ENCODE peak calls at places on chromosome 6, in ten cellular contexts. One of them, this sample, is unnamed.

GRCh38 chr6:111239455-111239854 is 152.2 kb downstream of the SLC16A10 start:
- DNase-seq in fibroblast of lung: no peak
- DNase-seq in HCT116: no peak
- DNase-seq in lower leg skin: no peak
- DNase-seq in transverse colon: no peak
- DNase-seq in astrocyte: no peak
- DNase-seq in sigmoid colon: no peak
- DNase-seq in heart left ventricle: no peak
- DNase-seq in mucosa of descending colon: no peak
- DNase-seq in cardiac muscle cell: no peak
- DNase-seq in this sample: no peak

GRCh38 chr6:76694779-76695178 is 622.3 kb upstream of the IMPG1 start:
- DNase-seq in fibroblast of lung: no peak
- DNase-seq in HCT116: no peak
- DNase-seq in lower leg skin: no peak
- DNase-seq in transverse colon: no peak
- DNase-seq in astrocyte: no peak
- DNase-seq in sigmoid colon: no peak
- DNase-seq in heart left ventricle: no peak
- DNase-seq in mucosa of descending colon: no peak
- DNase-seq in cardiac muscle cell: peak
- DNase-seq in this sample: no peak

GRCh38 chr6:17971128-17972073 is 16.0 kb downstream of the KIF13A start:
- DNase-seq in fibroblast of lung: peak
- DNase-seq in HCT116: peak
- DNase-seq in lower leg skin: no peak
- DNase-seq in transverse colon: no peak
- DNase-seq in astrocyte: peak
- DNase-seq in sigmoid colon: no peak
- DNase-seq in heart left ventricle: no peak
- DNase-seq in mucosa of descending colon: no peak
- DNase-seq in cardiac muscle cell: no peak
- DNase-seq in this sample: no peak

GRCh38 chr6:109239192-109239917 is 142.9 kb downstream of the CD164 start:
- DNase-seq in fibroblast of lung: no peak
- DNase-seq in HCT116: no peak
- DNase-seq in lower leg skin: no peak
- DNase-seq in transverse colon: no peak
- DNase-seq in astrocyte: no peak
- DNase-seq in sigmoid colon: no peak
- DNase-seq in heart left ventricle: no peak
- DNase-seq in mucosa of descending colon: no peak
- DNase-seq in cardiac muscle cell: no peak
- DNase-seq in this sample: no peak

GRCh38 chr6:116034327-116034726 is 26.4 kb downstream of the FRK start:
- DNase-seq in fibroblast of lung: peak
- DNase-seq in HCT116: no peak
- DNase-seq in lower leg skin: no peak
- DNase-seq in transverse colon: no peak
- DNase-seq in astrocyte: peak
- DNase-seq in sigmoid colon: no peak
- DNase-seq in heart left ventricle: no peak
- DNase-seq in mucosa of descending colon: no peak
- DNase-seq in cardiac muscle cell: no peak
- DNase-seq in this sample: peak

GRCh38 chr6:45163952-45164766 is 164.0 kb upstream of the RUNX2 start:
- DNase-seq in fibroblast of lung: peak
- DNase-seq in HCT116: peak
- DNase-seq in lower leg skin: no peak
- DNase-seq in transverse colon: no peak
- DNase-seq in astrocyte: peak
- DNase-seq in sigmoid colon: no peak
- DNase-seq in heart left ventricle: no peak
- DNase-seq in mucosa of descending colon: no peak
- DNase-seq in cardiac muscle cell: no peak
- DNase-seq in this sample: no peak

GRCh38 chr6:48472535-48472934 is 361.5 kb upstream of the PTCHD4 start:
- DNase-seq in fibroblast of lung: no peak
- DNase-seq in HCT116: no peak
- DNase-seq in lower leg skin: no peak
- DNase-seq in transverse colon: no peak
- DNase-seq in astrocyte: no peak
- DNase-seq in sigmoid colon: no peak
- DNase-seq in heart left ventricle: no peak
- DNase-seq in mucosa of descending colon: no peak
- DNase-seq in cardiac muscle cell: no peak
- DNase-seq in this sample: no peak

GRCh38 chr6:36938536-36938935 is 16.0 kb upstream of the PI16 start:
- DNase-seq in fibroblast of lung: peak
- DNase-seq in HCT116: no peak
- DNase-seq in lower leg skin: no peak
- DNase-seq in transverse colon: no peak
- DNase-seq in astrocyte: peak
- DNase-seq in sigmoid colon: no peak
- DNase-seq in heart left ventricle: no peak
- DNase-seq in mucosa of descending colon: no peak
- DNase-seq in cardiac muscle cell: no peak
- DNase-seq in this sample: peak

GRCh38 chr6:87393026-87393622 is 14.6 kb upstream of the CFAP206 start:
- DNase-seq in fibroblast of lung: peak
- DNase-seq in HCT116: peak
- DNase-seq in lower leg skin: peak
- DNase-seq in transverse colon: no peak
- DNase-seq in astrocyte: peak
- DNase-seq in sigmoid colon: no peak
- DNase-seq in heart left ventricle: peak
- DNase-seq in mucosa of descending colon: no peak
- DNase-seq in cardiac muscle cell: peak
- DNase-seq in this sample: peak

GRCh38 chr6:105305521-105305920 is 97.4 kb downstream of the PREP start:
- DNase-seq in fibroblast of lung: no peak
- DNase-seq in HCT116: no peak
- DNase-seq in lower leg skin: no peak
- DNase-seq in transverse colon: no peak
- DNase-seq in astrocyte: no peak
- DNase-seq in sigmoid colon: no peak
- DNase-seq in heart left ventricle: no peak
- DNase-seq in mucosa of descending colon: no peak
- DNase-seq in cardiac muscle cell: no peak
- DNase-seq in this sample: no peak

GRCh38 chr6:45514454-45514853 is 136.7 kb upstream of the SUPT3H start:
- DNase-seq in fibroblast of lung: peak
- DNase-seq in HCT116: no peak
- DNase-seq in lower leg skin: no peak
- DNase-seq in transverse colon: no peak
- DNase-seq in astrocyte: no peak
- DNase-seq in sigmoid colon: no peak
- DNase-seq in heart left ventricle: no peak
- DNase-seq in mucosa of descending colon: no peak
- DNase-seq in cardiac muscle cell: no peak
- DNase-seq in this sample: no peak

GRCh38 chr6:45658396-45658795 is 280.7 kb upstream of the SUPT3H start:
- DNase-seq in fibroblast of lung: no peak
- DNase-seq in HCT116: no peak
- DNase-seq in lower leg skin: no peak
- DNase-seq in transverse colon: no peak
- DNase-seq in astrocyte: no peak
- DNase-seq in sigmoid colon: no peak
- DNase-seq in heart left ventricle: no peak
- DNase-seq in mucosa of descending colon: no peak
- DNase-seq in cardiac muscle cell: no peak
- DNase-seq in this sample: no peak

GRCh38 chr6:163930012-163930411 is 515.5 kb downstream of the QKI start:
- DNase-seq in fibroblast of lung: no peak
- DNase-seq in HCT116: no peak
- DNase-seq in lower leg skin: no peak
- DNase-seq in transverse colon: no peak
- DNase-seq in astrocyte: no peak
- DNase-seq in sigmoid colon: no peak
- DNase-seq in heart left ventricle: no peak
- DNase-seq in mucosa of descending colon: no peak
- DNase-seq in cardiac muscle cell: no peak
- DNase-seq in this sample: no peak

GRCh38 chr6:127956260-127956888 is 55.5 kb upstream of the THEMIS start:
- DNase-seq in fibroblast of lung: peak
- DNase-seq in HCT116: peak
- DNase-seq in lower leg skin: no peak
- DNase-seq in transverse colon: no peak
- DNase-seq in astrocyte: no peak
- DNase-seq in sigmoid colon: no peak
- DNase-seq in heart left ventricle: no peak
- DNase-seq in mucosa of descending colon: no peak
- DNase-seq in cardiac muscle cell: no peak
- DNase-seq in this sample: no peak

GRCh38 chr6:107731422-107732319 is 92.4 kb downstream of the SCML4 start:
- DNase-seq in fibroblast of lung: no peak
- DNase-seq in HCT116: no peak
- DNase-seq in lower leg skin: no peak
- DNase-seq in transverse colon: peak
- DNase-seq in astrocyte: no peak
- DNase-seq in sigmoid colon: no peak
- DNase-seq in heart left ventricle: no peak
- DNase-seq in mucosa of descending colon: peak
- DNase-seq in cardiac muscle cell: no peak
- DNase-seq in this sample: no peak
- TF ChIP-seq CTCF in fibroblast of lung: no peak
- TF ChIP-seq CTCF in HCT116: no peak
- TF ChIP-seq CTCF in lower leg skin: no peak
- TF ChIP-seq CTCF in transverse colon: no peak
- TF ChIP-seq CTCF in astrocyte: no peak
- TF ChIP-seq CTCF in sigmoid colon: no peak
- TF ChIP-seq CTCF in heart left ventricle: no peak
- TF ChIP-seq CTCF in mucosa of descending colon: no peak
- TF ChIP-seq CTCF in cardiac muscle cell: no peak
- TF ChIP-seq CTCF in this sample: no peak

GRCh38 chr6:49607391-49607982 is 29.2 kb downstream of the RHAG start:
- DNase-seq in fibroblast of lung: no peak
- DNase-seq in HCT116: no peak
- DNase-seq in lower leg skin: no peak
- DNase-seq in transverse colon: no peak
- DNase-seq in astrocyte: no peak
- DNase-seq in sigmoid colon: no peak
- DNase-seq in heart left ventricle: no peak
- DNase-seq in mucosa of descending colon: no peak
- DNase-seq in cardiac muscle cell: no peak
- DNase-seq in this sample: no peak

DNA sequence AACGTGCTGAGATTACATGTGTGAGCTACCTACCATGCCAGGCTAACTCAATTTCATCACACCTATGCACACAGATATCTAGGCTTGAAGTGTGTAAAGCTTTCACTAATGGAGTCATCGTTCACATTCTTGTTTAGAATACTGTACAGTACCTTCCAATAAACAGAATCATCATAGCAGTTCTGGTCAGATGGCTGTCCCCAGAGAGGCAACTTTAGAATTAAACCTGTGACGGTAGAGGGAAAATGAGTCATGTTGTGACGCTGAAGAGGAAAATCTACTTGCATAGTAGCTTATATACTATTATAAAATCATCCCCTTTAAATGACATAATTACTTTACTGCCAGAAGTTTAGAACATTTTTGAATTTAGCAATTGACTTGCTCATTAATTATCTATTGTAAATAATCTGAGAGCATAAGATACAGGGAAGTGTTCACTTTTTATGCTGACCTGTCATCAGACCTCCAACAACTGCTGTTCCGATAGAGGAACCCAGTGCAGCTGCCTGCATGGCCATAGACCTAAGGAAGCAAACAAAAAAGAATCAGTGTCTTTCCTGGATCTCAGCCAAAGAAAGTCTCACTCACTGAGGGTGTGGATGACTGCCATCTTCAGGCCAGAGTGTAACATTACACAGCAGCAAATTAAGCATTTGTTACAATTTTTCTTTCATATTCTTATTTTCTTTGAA is 29.8 kb downstream of the RHAG start:
- DNase-seq in fibroblast of lung: peak
- DNase-seq in HCT116: peak
- DNase-seq in lower leg skin: no peak
- DNase-seq in transverse colon: peak
- DNase-seq in astrocyte: peak
- DNase-seq in sigmoid colon: no peak
- DNase-seq in heart left ventricle: no peak
- DNase-seq in mucosa of descending colon: no peak
- DNase-seq in cardiac muscle cell: peak
- DNase-seq in this sample: peak
- H3K4me3 ChIP-seq in fibroblast of lung: no peak
- H3K4me3 ChIP-seq in HCT116: no peak
- H3K4me3 ChIP-seq in lower leg skin: no peak
- H3K4me3 ChIP-seq in transverse colon: no peak
- H3K4me3 ChIP-seq in astrocyte: no peak
- H3K4me3 ChIP-seq in sigmoid colon: no peak
- H3K4me3 ChIP-seq in heart left ventricle: no peak
- H3K4me3 ChIP-seq in mucosa of descending colon: no peak
- H3K4me3 ChIP-seq in cardiac muscle cell: no peak
- H3K4me3 ChIP-seq in this sample: no peak

DNA sequence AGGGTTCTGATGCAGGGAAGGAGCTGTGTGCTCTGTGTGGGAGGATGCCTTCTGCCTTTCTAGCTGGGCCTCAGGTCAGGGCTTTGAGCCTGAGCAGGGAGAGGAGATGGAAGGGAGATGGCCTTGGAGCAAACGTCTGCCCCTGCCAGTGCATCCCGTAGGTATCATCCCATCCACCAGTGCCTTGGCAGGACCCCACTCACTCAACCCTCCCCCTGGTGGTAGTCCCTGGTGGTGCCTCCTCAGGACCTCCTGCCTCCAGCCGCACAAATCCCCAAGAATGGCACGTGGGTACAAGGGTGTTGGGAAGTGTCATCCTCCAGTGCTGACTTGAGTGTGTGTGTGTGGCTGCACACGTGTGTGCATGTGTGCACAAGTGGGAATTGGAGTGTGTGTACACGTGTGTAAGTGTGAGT is 23.1 kb upstream of the MICB start:
- DNase-seq in fibroblast of lung: no peak
- DNase-seq in HCT116: no peak
- DNase-seq in lower leg skin: no peak
- DNase-seq in transverse colon: no peak
- DNase-seq in astrocyte: no peak
- DNase-seq in sigmoid colon: peak
- DNase-seq in heart left ventricle: no peak
- DNase-seq in mucosa of descending colon: no peak
- DNase-seq in cardiac muscle cell: no peak
- DNase-seq in this sample: no peak
- TF ChIP-seq CTCF in fibroblast of lung: peak
- TF ChIP-seq CTCF in HCT116: peak
- TF ChIP-seq CTCF in lower leg skin: no peak
- TF ChIP-seq CTCF in transverse colon: no peak
- TF ChIP-seq CTCF in astrocyte: no peak
- TF ChIP-seq CTCF in sigmoid colon: no peak
- TF ChIP-seq CTCF in heart left ventricle: no peak
- TF ChIP-seq CTCF in mucosa of descending colon: no peak
- TF ChIP-seq CTCF in cardiac muscle cell: peak
- TF ChIP-seq CTCF in this sample: peak

DNA sequence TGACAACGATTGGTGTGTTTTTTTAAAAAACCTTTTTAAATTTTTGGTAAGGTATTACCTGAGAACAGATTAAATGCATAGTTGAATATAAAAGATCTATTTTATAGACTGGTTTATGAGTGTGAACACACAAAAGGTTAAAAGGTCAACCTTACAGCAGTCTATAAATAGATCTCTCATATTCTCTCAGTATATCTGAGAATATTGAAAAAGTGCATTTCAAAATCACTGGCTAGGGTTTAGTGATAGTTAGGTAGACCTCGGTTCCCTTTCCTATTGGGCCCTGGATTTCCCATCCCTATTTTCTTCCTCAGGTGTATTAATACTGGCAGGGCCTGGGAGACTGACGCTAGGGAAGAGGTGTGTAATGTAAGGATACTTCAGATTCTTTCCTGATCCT is 723 bp upstream of the ZNF451 start:
- DNase-seq in fibroblast of lung: no peak
- DNase-seq in HCT116: no peak
- DNase-seq in lower leg skin: no peak
- DNase-seq in transverse colon: no peak
- DNase-seq in astrocyte: no peak
- DNase-seq in sigmoid colon: no peak
- DNase-seq in heart left ventricle: no peak
- DNase-seq in mucosa of descending colon: no peak
- DNase-seq in cardiac muscle cell: peak
- DNase-seq in this sample: no peak
- H3K4me3 ChIP-seq in fibroblast of lung: peak
- H3K4me3 ChIP-seq in HCT116: peak
- H3K4me3 ChIP-seq in lower leg skin: no peak
- H3K4me3 ChIP-seq in transverse colon: peak
- H3K4me3 ChIP-seq in astrocyte: peak
- H3K4me3 ChIP-seq in sigmoid colon: peak
- H3K4me3 ChIP-seq in heart left ventricle: peak
- H3K4me3 ChIP-seq in mucosa of descending colon: no peak
- H3K4me3 ChIP-seq in cardiac muscle cell: peak
- H3K4me3 ChIP-seq in this sample: peak